ENCODE peak calls at places on chromosomes 1 and 21, in nine cellular contexts. One of them, this sample, is unnamed. For H3K9me3 and H3K36me3, the result is how much of the 10 kb centered on the place peaks cover.

GRCh38 chr1:220887868-220888664 is 8.8 kb downstream of the HLX start:
- DNase-seq in PC-3: no peak
- DNase-seq in fibroblast of lung: no peak
- DNase-seq in hepatocyte: no peak
- DNase-seq in prostate gland: no peak
- DNase-seq in neural progenitor cell: peak
- DNase-seq in cardiac muscle cell: no peak
- DNase-seq in neuronal stem cell: no peak
- DNase-seq in SK-N-MC: no peak
- DNase-seq in this sample: no peak

GRCh38 chr1:92080128-92080985 is at the start of gene BTBD8:
- DNase-seq in PC-3: peak
- DNase-seq in fibroblast of lung: peak
- DNase-seq in hepatocyte: peak
- DNase-seq in prostate gland: peak
- DNase-seq in neural progenitor cell: peak
- DNase-seq in cardiac muscle cell: peak
- DNase-seq in neuronal stem cell: peak
- DNase-seq in SK-N-MC: no peak
- DNase-seq in this sample: peak

GRCh38 chr1:14841456-14841855 is 243.0 kb downstream of the KAZN start:
- DNase-seq in PC-3: no peak
- DNase-seq in fibroblast of lung: no peak
- DNase-seq in hepatocyte: no peak
- DNase-seq in prostate gland: no peak
- DNase-seq in neural progenitor cell: no peak
- DNase-seq in cardiac muscle cell: no peak
- DNase-seq in neuronal stem cell: no peak
- DNase-seq in SK-N-MC: no peak
- DNase-seq in this sample: no peak

GRCh38 chr1:119623651-119624050 is 24.4 kb downstream of the ZNF697 start:
- DNase-seq in PC-3: no peak
- DNase-seq in fibroblast of lung: no peak
- DNase-seq in hepatocyte: no peak
- DNase-seq in prostate gland: no peak
- DNase-seq in neural progenitor cell: no peak
- DNase-seq in cardiac muscle cell: peak
- DNase-seq in neuronal stem cell: no peak
- DNase-seq in SK-N-MC: no peak
- DNase-seq in this sample: no peak

GRCh38 chr1:169483500-169483966 is 2.2 kb downstream of the SLC19A2 start:
- DNase-seq in PC-3: peak
- DNase-seq in fibroblast of lung: peak
- DNase-seq in hepatocyte: peak
- DNase-seq in prostate gland: peak
- DNase-seq in neural progenitor cell: no peak
- DNase-seq in cardiac muscle cell: peak
- DNase-seq in neuronal stem cell: no peak
- DNase-seq in SK-N-MC: no peak
- DNase-seq in this sample: no peak

GRCh38 chr1:203404546-203404945 is 53.6 kb upstream of the FMOD start:
- DNase-seq in PC-3: no peak
- DNase-seq in fibroblast of lung: no peak
- DNase-seq in hepatocyte: no peak
- DNase-seq in prostate gland: no peak
- DNase-seq in neural progenitor cell: no peak
- DNase-seq in cardiac muscle cell: no peak
- DNase-seq in neuronal stem cell: no peak
- DNase-seq in SK-N-MC: no peak
- DNase-seq in this sample: no peak

GRCh38 chr1:153936011-153936802 is 10.3 kb downstream of the DENND4B start:
- DNase-seq in PC-3: no peak
- DNase-seq in fibroblast of lung: no peak
- DNase-seq in hepatocyte: no peak
- DNase-seq in prostate gland: no peak
- DNase-seq in neural progenitor cell: no peak
- DNase-seq in cardiac muscle cell: no peak
- DNase-seq in neuronal stem cell: no peak
- DNase-seq in SK-N-MC: no peak
- DNase-seq in this sample: no peak

GRCh38 chr1:200226268-200226968 is 183.4 kb downstream of the ZNF281 start:
- DNase-seq in PC-3: no peak
- DNase-seq in fibroblast of lung: peak
- DNase-seq in hepatocyte: no peak
- DNase-seq in prostate gland: no peak
- DNase-seq in neural progenitor cell: peak
- DNase-seq in cardiac muscle cell: peak
- DNase-seq in neuronal stem cell: no peak
- DNase-seq in SK-N-MC: peak
- DNase-seq in this sample: no peak

GRCh38 chr1:177566495-177566894 is 395.7 kb downstream of the BRINP2 start:
- DNase-seq in PC-3: no peak
- DNase-seq in fibroblast of lung: no peak
- DNase-seq in hepatocyte: peak
- DNase-seq in prostate gland: no peak
- DNase-seq in neural progenitor cell: no peak
- DNase-seq in cardiac muscle cell: no peak
- DNase-seq in neuronal stem cell: no peak
- DNase-seq in SK-N-MC: no peak
- DNase-seq in this sample: no peak

GRCh38 chr1:55214903-55215193 is 316 bp downstream of the USP24 start:
- DNase-seq in PC-3: no peak
- DNase-seq in fibroblast of lung: peak
- DNase-seq in hepatocyte: peak
- DNase-seq in prostate gland: peak
- DNase-seq in neural progenitor cell: peak
- DNase-seq in cardiac muscle cell: peak
- DNase-seq in neuronal stem cell: peak
- DNase-seq in SK-N-MC: no peak
- DNase-seq in this sample: peak

GRCh38 chr1:192907545-192908243 is 98.9 kb downstream of the RGS2 start:
- DNase-seq in PC-3: no peak
- DNase-seq in fibroblast of lung: peak
- DNase-seq in hepatocyte: peak
- DNase-seq in prostate gland: no peak
- DNase-seq in neural progenitor cell: no peak
- DNase-seq in cardiac muscle cell: peak
- DNase-seq in neuronal stem cell: no peak
- DNase-seq in SK-N-MC: no peak
- DNase-seq in this sample: no peak

GRCh38 chr1:111747282-111747734 is 8.1 kb upstream of the INKA2 start:
- DNase-seq in PC-3: peak
- DNase-seq in fibroblast of lung: peak
- DNase-seq in hepatocyte: peak
- DNase-seq in prostate gland: peak
- DNase-seq in neural progenitor cell: peak
- DNase-seq in cardiac muscle cell: peak
- DNase-seq in neuronal stem cell: no peak
- DNase-seq in SK-N-MC: peak
- DNase-seq in this sample: peak

GRCh38 chr1:46804027-46804889 is 5.4 kb downstream of the CYP4B1 start:
- DNase-seq in PC-3: no peak
- DNase-seq in fibroblast of lung: no peak
- DNase-seq in hepatocyte: no peak
- DNase-seq in prostate gland: no peak
- DNase-seq in neural progenitor cell: no peak
- DNase-seq in cardiac muscle cell: no peak
- DNase-seq in neuronal stem cell: no peak
- DNase-seq in SK-N-MC: no peak
- DNase-seq in this sample: no peak

GRCh38 chr1:46804926-46805325 is 6.1 kb downstream of the CYP4B1 start:
- DNase-seq in PC-3: no peak
- DNase-seq in fibroblast of lung: no peak
- DNase-seq in hepatocyte: no peak
- DNase-seq in prostate gland: no peak
- DNase-seq in neural progenitor cell: no peak
- DNase-seq in cardiac muscle cell: no peak
- DNase-seq in neuronal stem cell: no peak
- DNase-seq in SK-N-MC: no peak
- DNase-seq in this sample: no peak

GRCh38 chr1:46807046-46807972 is 8.5 kb downstream of the CYP4B1 start:
- DNase-seq in PC-3: no peak
- DNase-seq in fibroblast of lung: no peak
- DNase-seq in hepatocyte: no peak
- DNase-seq in prostate gland: no peak
- DNase-seq in neural progenitor cell: no peak
- DNase-seq in cardiac muscle cell: no peak
- DNase-seq in neuronal stem cell: no peak
- DNase-seq in SK-N-MC: no peak
- DNase-seq in this sample: no peak

GRCh38 chr1:46806196-46807020 is 7.6 kb downstream of the CYP4B1 start:
- DNase-seq in PC-3: no peak
- DNase-seq in fibroblast of lung: no peak
- DNase-seq in hepatocyte: peak
- DNase-seq in prostate gland: peak
- DNase-seq in neural progenitor cell: no peak
- DNase-seq in cardiac muscle cell: peak
- DNase-seq in neuronal stem cell: no peak
- DNase-seq in SK-N-MC: no peak
- DNase-seq in this sample: no peak

GRCh38 chr1:46805755-46806154 is 6.9 kb downstream of the CYP4B1 start:
- DNase-seq in PC-3: no peak
- DNase-seq in fibroblast of lung: no peak
- DNase-seq in hepatocyte: no peak
- DNase-seq in prostate gland: no peak
- DNase-seq in neural progenitor cell: no peak
- DNase-seq in cardiac muscle cell: no peak
- DNase-seq in neuronal stem cell: no peak
- DNase-seq in SK-N-MC: no peak
- DNase-seq in this sample: no peak
- H3K9me3 ChIP-seq in PC-3: under half
- H3K9me3 ChIP-seq in fibroblast of lung: under half
- H3K9me3 ChIP-seq in hepatocyte: under half
- H3K9me3 ChIP-seq in prostate gland: under half
- H3K9me3 ChIP-seq in neural progenitor cell: under half
- H3K9me3 ChIP-seq in cardiac muscle cell: under half
- H3K9me3 ChIP-seq in neuronal stem cell: under half
- H3K9me3 ChIP-seq in SK-N-MC: under half
- H3K9me3 ChIP-seq in this sample: under half

DNA sequence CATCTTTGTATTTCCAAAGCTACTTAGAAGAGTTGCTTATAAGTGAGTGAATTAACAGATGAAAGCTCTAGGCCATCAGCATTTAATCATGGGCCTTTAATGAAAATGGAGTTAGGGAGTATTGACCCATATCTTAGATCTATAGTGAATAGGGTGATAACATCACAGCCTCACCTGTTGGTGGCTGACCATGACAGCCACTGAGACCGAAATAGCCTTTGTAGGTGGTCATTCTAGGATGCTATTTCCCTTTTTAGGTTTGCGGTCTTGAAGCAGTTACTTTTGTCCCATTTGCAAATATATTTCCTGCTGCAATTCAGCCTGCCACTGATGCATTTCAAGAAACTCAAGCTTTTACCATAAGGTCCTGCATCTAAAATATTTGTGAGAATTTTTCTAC is 410.1 kb upstream of the LYPLAL1 start:
- DNase-seq in PC-3: no peak
- DNase-seq in fibroblast of lung: no peak
- DNase-seq in hepatocyte: no peak
- DNase-seq in prostate gland: no peak
- DNase-seq in neural progenitor cell: no peak
- DNase-seq in cardiac muscle cell: no peak
- DNase-seq in neuronal stem cell: no peak
- DNase-seq in SK-N-MC: no peak
- DNase-seq in this sample: no peak
- H3K36me3 ChIP-seq in PC-3: under half
- H3K36me3 ChIP-seq in fibroblast of lung: under half
- H3K36me3 ChIP-seq in hepatocyte: under half
- H3K36me3 ChIP-seq in prostate gland: under half
- H3K36me3 ChIP-seq in neural progenitor cell: under half
- H3K36me3 ChIP-seq in cardiac muscle cell: under half
- H3K36me3 ChIP-seq in neuronal stem cell: under half
- H3K36me3 ChIP-seq in SK-N-MC: under half
- H3K36me3 ChIP-seq in this sample: under half

DNA sequence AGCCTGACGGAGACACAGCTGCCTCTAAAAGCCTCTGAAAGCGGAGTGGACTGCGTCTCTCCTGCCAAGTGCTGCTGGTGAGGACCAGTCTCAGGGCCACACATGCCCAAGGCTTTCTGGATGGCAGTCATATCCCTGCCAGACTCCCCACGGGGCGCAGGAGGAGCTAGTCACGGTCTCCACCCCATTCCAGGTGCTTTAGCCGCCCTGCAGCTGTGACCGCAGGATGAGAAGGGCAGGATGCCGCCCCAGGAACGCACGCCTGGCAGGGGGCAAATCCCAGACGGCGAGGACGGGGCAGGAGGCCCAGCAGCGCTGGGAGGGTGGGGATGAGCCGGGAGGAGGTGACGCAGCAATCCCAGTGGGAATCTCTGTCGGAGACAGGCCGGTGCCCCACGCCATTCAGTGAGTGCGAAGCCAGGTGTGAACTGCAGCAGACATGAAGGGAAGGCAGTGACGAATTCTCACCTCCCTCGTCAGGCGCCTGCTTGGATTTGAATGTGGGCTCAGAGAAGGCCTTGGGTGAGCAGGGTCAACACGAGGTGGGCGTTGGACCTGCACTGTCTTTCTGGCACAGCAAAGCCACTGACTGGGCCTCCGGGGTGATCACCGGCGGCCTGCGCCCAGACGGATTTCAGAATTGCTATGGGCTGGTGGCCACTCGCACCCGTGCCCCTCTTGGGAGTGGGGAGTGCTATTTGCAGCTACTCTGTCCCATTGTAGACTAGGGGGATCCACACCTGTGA is 38.5 kb upstream of the SLC19A1 start:
- DNase-seq in PC-3: no peak
- DNase-seq in fibroblast of lung: no peak
- DNase-seq in hepatocyte: no peak
- DNase-seq in prostate gland: no peak
- DNase-seq in neural progenitor cell: no peak
- DNase-seq in cardiac muscle cell: no peak
- DNase-seq in neuronal stem cell: no peak
- DNase-seq in SK-N-MC: no peak
- DNase-seq in this sample: no peak
- H3K9me3 ChIP-seq in PC-3: under half
- H3K9me3 ChIP-seq in fibroblast of lung: under half
- H3K9me3 ChIP-seq in hepatocyte: under half
- H3K9me3 ChIP-seq in prostate gland: under half
- H3K9me3 ChIP-seq in neural progenitor cell: under half
- H3K9me3 ChIP-seq in cardiac muscle cell: under half
- H3K9me3 ChIP-seq in neuronal stem cell: under half
- H3K9me3 ChIP-seq in SK-N-MC: under half
- H3K9me3 ChIP-seq in this sample: under half

DNA sequence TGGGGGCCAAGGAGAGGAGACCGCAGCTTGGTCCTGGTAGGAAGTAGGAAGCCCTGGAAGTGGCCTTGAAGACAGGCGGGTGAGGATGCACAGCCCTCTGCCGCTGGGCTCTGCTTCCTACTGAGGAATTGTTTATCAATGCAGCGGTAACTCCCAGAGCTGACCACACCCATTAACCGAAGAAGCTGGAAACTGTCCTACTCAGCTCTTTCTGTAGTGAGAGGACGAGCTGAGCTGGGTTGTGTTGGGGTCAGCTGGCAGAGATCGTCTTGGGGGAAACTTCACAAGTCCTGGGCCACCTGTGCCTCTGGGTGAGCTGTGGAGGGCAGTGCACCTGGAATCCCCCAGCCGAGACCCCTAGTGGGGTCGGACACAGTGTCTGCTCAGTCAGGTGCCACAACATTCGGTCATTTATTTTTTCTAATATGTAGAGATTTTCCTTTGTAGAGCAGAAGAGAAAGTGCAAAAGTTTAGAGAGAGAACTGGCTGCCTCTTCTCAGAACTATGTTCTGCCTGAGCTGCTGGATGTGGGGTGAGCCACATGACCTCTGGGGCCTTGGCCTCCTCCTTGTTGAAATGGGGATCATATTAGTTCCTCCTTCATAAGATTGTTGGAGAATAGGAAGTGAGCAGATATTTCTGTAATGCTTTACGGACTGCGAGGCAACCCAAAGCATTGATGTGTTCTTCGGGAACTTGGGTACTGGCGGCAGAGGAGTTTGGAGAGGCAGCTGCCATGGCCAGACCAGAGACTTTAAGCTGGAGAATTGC is 3.6 kb downstream of the NECAP2 start:
- DNase-seq in PC-3: no peak
- DNase-seq in fibroblast of lung: no peak
- DNase-seq in hepatocyte: no peak
- DNase-seq in prostate gland: no peak
- DNase-seq in neural progenitor cell: no peak
- DNase-seq in cardiac muscle cell: no peak
- DNase-seq in neuronal stem cell: no peak
- DNase-seq in SK-N-MC: no peak
- DNase-seq in this sample: no peak
- H3K36me3 ChIP-seq in PC-3: under half
- H3K36me3 ChIP-seq in fibroblast of lung: under half
- H3K36me3 ChIP-seq in hepatocyte: under half
- H3K36me3 ChIP-seq in prostate gland: under half
- H3K36me3 ChIP-seq in neural progenitor cell: under half
- H3K36me3 ChIP-seq in cardiac muscle cell: under half
- H3K36me3 ChIP-seq in neuronal stem cell: half or more
- H3K36me3 ChIP-seq in SK-N-MC: under half
- H3K36me3 ChIP-seq in this sample: under half

This sample was measured in MG63.